ENCODE peak calls at places on chromosomes 1 and 21, in eight cellular contexts. I is IMR-90, X is HCT116, L is NB4, S is ovary, E is prostate gland, M is gastrocnemius medialis, C is H54. J is an unnamed sample.

GRCh38 chr1:223421025-223421424 is 27.8 kb downstream of the CCDC185 start:
- DNase-seq in S (no peak), E (no peak), C (no peak), I (no peak), X (no peak), L (no peak), M (no peak), J (no peak)

GRCh38 chr1:19376428-19377372 is 64.6 kb downstream of the SLC66A1 start:
- DNase-seq in L (no peak), C (no peak), X (no peak), I (no peak), M (no peak), E (no peak), S (no peak), J (no peak)

GRCh38 chr1:14724234-14724633 is 125.7 kb downstream of the KAZN start:
- DNase-seq in L (no peak), C (no peak), S (no peak), X (no peak), M (no peak), E (no peak), I (no peak), J (no peak)

GRCh38 chr1:24714859-24715520 is 30.3 kb upstream of the CLIC4 start:
- DNase-seq in C (no peak), L (no peak), S (no peak), I (peak), X (no peak), E (no peak), M (no peak), J (no peak)

GRCh38 chr1:238252033-238252802 is 361.5 kb upstream of the ZP4 start:
- DNase-seq in E (no peak), S (peak), C (peak), M (no peak), L (peak), X (no peak), I (peak), J (peak)

GRCh38 chr1:29706936-29707335 is 470.6 kb downstream of the PTPRU start:
- DNase-seq in M (no peak), E (no peak), X (no peak), C (peak), S (no peak), L (peak), I (peak), J (no peak)

GRCh38 chr1:187264995-187265602 is 436.4 kb downstream of the PLA2G4A start:
- DNase-seq in C (peak), M (no peak), I (peak), X (peak), E (peak), S (no peak), L (peak), J (peak)

GRCh38 chr1:223540485-223541106 is 124.9 kb downstream of the CAPN8 start:
- DNase-seq in E (no peak), I (no peak), M (no peak), L (no peak), X (no peak), C (no peak), S (no peak), J (no peak)

GRCh38 chr21:39020751-39021474 is 162.3 kb downstream of the PSMG1 start:
- DNase-seq in L (peak), M (no peak), I (peak), S (peak), C (peak), E (no peak), X (no peak), J (no peak)

GRCh38 chr1:116571215-116571919 is 541 bp upstream of the CD58 start:
- DNase-seq in M (no peak), S (peak), X (no peak), C (no peak), I (no peak), E (no peak), L (no peak), J (no peak)

GRCh38 chr1:81004011-81004410 is 796.7 kb upstream of the ADGRL2 start:
- DNase-seq in E (no peak), C (no peak), I (no peak), S (no peak), L (no peak), M (no peak), X (no peak), J (no peak)

GRCh38 chr1:226761322-226761721 is 22.2 kb upstream of the ITPKB start:
- DNase-seq in C (no peak), E (no peak), M (no peak), S (no peak), L (no peak), I (no peak), X (no peak), J (no peak)

GRCh38 chr1:180155202-180155682 is 573 bp downstream of the QSOX1 start:
- DNase-seq in M (no peak), E (no peak), S (no peak), X (no peak), I (no peak), C (no peak), L (peak), J (no peak)

GRCh38 chr1:12518956-12519707 is 98.9 kb downstream of the DHRS3 start:
- DNase-seq in X (no peak), I (peak), S (peak), C (no peak), M (peak), L (no peak), E (peak), J (no peak)

GRCh38 chr1:53982034-53982761 is 35.8 kb downstream of the LDLRAD1 start:
- DNase-seq in M (no peak), I (peak), S (peak), X (no peak), E (peak), C (no peak), L (peak), J (no peak)

GRCh38 chr1:44412591-44412990 is 7.5 kb downstream of the RNF220 start:
- DNase-seq in X (no peak), I (no peak), L (no peak), S (no peak), C (no peak), M (no peak), E (no peak), J (no peak)

GRCh38 chr1:169484683-169485426 is 889 bp downstream of the SLC19A2 start:
- DNase-seq in L (peak), M (peak), I (peak), E (peak), S (peak), X (no peak), C (peak), J (peak)

GRCh38 chr1:95339377-95339776 is 105.4 kb downstream of the RWDD3 start:
- DNase-seq in M (no peak), I (no peak), S (no peak), C (no peak), L (no peak), X (no peak), E (no peak), J (no peak)

GRCh38 chr1:171195781-171196180 is 10.7 kb downstream of the FMO2 start:
- DNase-seq in X (no peak), L (no peak), C (no peak), I (no peak), S (no peak), E (no peak), M (no peak), J (no peak)

GRCh38 chr1:167126317-167126716 is 32.4 kb downstream of the STYXL2 start:
- DNase-seq in X (no peak), S (no peak), I (no peak), L (no peak), C (no peak), E (no peak), M (no peak), J (no peak)

GRCh38 chr1:101239095-101240040 is 2.5 kb downstream of the S1PR1 start:
- DNase-seq in X (no peak), L (peak), S (no peak), M (no peak), E (no peak), C (no peak), I (no peak), J (no peak)

GRCh38 chr1:175543447-175543846 is 199.9 kb downstream of the TNR start:
- DNase-seq in C (no peak), L (no peak), I (no peak), E (no peak), M (no peak), S (no peak), X (no peak), J (no peak)

GRCh38 chr1:99580451-99580850 is 65.5 kb upstream of the PALMD start:
- DNase-seq in S (no peak), M (no peak), C (no peak), E (peak), I (no peak), L (no peak), X (no peak), J (no peak)

GRCh38 chr1:48679868-48680267 is 96.8 kb downstream of the BEND5 start:
- DNase-seq in I (no peak), L (no peak), C (no peak), E (no peak), M (no peak), S (no peak), X (no peak), J (no peak)

GRCh38 chr1:218345673-218346390 is 696 bp downstream of the TGFB2 start:
- DNase-seq in C (no peak), X (no peak), L (peak), S (peak), I (peak), M (peak), E (peak), J (peak)

GRCh38 chr1:168636642-168637111 is 60.3 kb downstream of the XCL1 start:
- DNase-seq in C (no peak), E (no peak), L (no peak), S (no peak), X (no peak), I (no peak), M (peak), J (no peak)

GRCh38 chr1:46533179-46533864 is 18.1 kb downstream of the KNCN start:
- DNase-seq in I (peak), S (peak), C (no peak), M (no peak), E (no peak), L (no peak), X (no peak), J (peak)

GRCh38 chr1:113185463-113186104 is 112.6 kb downstream of the LRIG2 start:
- DNase-seq in S (no peak), L (no peak), E (no peak), C (no peak), X (no peak), M (no peak), I (no peak), J (no peak)

GRCh38 chr1:156100205-156100995 is 14.1 kb upstream of the LMNA start:
- DNase-seq in M (no peak), L (no peak), X (no peak), E (no peak), C (no peak), I (no peak), S (peak), J (peak)

GRCh38 chr1:181135815-181136737 is 47.6 kb downstream of the IER5 start:
- DNase-seq in L (peak), C (no peak), X (no peak), I (peak), M (no peak), S (no peak), E (no peak), J (no peak)

GRCh38 chr1:55402117-55402516 is 187.0 kb upstream of the USP24 start:
- DNase-seq in E (no peak), L (no peak), S (no peak), C (peak), I (peak), M (no peak), X (no peak), J (no peak)

GRCh38 chr21:46151989-46152938 is 3.1 kb downstream of the FTCD start:
- DNase-seq in X (no peak), S (peak), C (no peak), L (no peak), E (no peak), I (no peak), M (no peak), J (no peak)

GRCh38 chr1:23951646-23952095 is 8.0 kb upstream of the PNRC2 start:
- DNase-seq in L (no peak), I (peak), M (peak), C (peak), S (no peak), X (no peak), E (no peak), J (no peak)

GRCh38 chr1:168509875-168510594 is 33.8 kb downstream of the XCL2 start:
- DNase-seq in E (no peak), X (no peak), L (no peak), M (no peak), I (no peak), S (no peak), C (no peak), J (no peak)

DNA sequence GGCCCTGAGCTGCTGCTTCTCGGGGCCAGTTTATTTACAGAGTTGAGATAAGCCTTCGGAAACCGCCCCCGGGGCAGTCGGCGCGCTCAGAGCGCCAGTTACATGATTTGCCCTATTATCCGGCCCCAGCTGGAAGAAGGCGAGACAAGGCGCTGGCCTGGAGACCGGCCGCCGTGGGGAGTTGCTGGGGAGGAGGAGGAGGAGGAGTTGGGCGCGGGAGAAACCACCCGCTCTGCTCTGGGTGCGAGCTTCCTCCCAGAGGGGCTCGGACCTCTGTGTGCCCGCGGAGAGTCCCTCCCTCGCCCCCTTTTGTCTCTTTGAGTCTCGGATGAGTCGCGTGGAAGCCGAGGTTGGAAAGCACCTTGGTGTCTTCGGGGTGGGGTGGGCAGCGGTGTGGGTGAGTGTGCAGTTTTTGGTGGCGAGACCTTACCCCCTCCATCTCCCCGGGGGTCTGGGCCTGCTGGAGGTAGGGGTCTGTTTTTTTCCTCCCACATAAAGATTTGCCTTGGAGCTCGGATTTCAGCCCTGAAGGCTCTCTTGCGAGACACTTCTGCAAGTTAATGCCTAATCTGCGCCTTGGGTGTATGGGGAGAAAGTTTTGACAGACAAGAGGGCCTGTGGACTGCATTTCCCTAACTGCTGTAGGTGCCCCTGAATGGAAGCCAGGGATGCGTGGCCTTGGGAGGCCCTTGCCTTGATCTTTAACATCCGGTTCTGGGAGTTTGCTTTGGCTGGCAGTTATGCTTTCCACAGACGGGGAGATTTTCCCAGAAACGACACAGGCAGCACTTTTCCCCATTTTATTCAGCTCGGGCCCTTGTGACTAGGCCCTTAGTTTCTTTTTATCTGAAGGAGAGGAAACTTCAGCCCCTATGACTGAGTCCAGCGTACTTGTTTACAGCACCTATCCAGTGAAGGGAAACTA is 80.0 kb downstream of the NDUFS5 start:
- DNase-seq in M (no peak), L (peak), I (no peak), E (peak), C (peak), S (peak), X (no peak), J (peak)
- TF ChIP-seq POLR2A in M (no peak), L (no peak), I (no peak), E (peak), C (no peak), S (no peak), X (no peak), J (no peak)

DNA sequence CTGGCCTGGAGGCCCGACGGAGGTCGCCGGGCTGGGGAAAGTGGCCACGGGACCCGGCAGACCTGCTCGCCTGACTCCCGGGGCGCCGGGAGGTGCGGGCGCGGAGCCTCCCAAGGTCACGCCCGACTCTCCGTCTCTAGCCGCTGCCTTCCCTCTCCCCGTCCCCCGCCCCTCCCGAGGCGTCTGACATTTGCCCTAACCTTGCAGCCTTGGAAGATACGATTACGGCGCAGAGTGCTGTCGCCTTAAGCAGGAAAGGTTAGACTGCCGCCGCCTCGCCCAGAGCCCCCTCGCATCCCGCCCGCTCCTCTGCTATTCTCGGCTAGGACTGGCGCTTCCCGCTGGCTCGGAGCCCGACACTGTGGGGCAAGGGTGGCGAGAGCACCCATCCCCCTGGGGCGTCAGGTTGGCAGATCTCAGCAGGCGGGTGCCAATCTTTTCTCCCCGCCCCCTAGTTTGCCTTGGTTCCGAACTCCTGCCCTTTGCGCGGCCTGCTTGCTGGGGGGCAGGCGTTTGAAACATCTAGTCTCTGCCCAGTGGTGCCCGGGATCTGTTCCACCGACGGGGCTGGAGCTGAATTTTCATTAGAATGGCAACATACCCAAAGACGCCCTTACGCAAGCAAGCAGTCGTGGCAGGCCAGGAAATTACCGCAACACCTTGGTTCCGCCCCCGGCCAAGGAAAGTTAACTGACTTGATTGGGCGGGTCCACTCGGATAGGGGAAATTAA is 841 bp downstream of the PGM1 start:
- DNase-seq in E (peak), C (peak), S (peak), M (peak), X (peak), L (peak), I (peak), J (peak)
- TF ChIP-seq POLR2A in E (no peak), C (no peak), S (peak), M (peak), X (no peak), L (peak), I (no peak), J (no peak)

GRCh38 chr1:208350815-208351214 is 106.6 kb upstream of the PLXNA2 start:
- DNase-seq in E (no peak), C (no peak), S (no peak), M (no peak), I (no peak), L (no peak), X (no peak), J (no peak)
- TF ChIP-seq POLR2A in E (no peak), C (no peak), S (no peak), M (no peak), I (no peak), L (no peak), X (no peak), J (no peak)

GRCh38 chr1:151617995-151618394 is 6.1 kb downstream of the SNX27 start:
- DNase-seq in M (no peak), C (no peak), I (no peak), E (no peak), S (no peak), X (no peak), L (no peak), J (no peak)
- TF ChIP-seq POLR2A in M (no peak), C (no peak), I (no peak), E (no peak), S (no peak), X (no peak), L (no peak), J (no peak)

J was measured in erythroblast.